ENCODE peak calls at places on chromosomes 3 and 15, in five cellular contexts. Q is lower leg skin, O is right lobe of liver, B is Peyer's patch, W is gastrocnemius medialis. R is an unnamed sample.
A peak's percentile ranks its signal among the peaks of the same experiment; 100 is the strongest.

GRCh38 chr15:33871911-33872760 is 96.2 kb upstream of the CHRM5 start:
- DNase-seq in B (no peak), Q (no peak), W (no peak), O (no peak), R (no peak)

GRCh38 chr15:91027677-91028076 is 5.3 kb upstream of the VPS33B start:
- DNase-seq in O (no peak), Q (no peak), B (no peak), W (no peak), R (no peak)

GRCh38 chr3:2099028-2099671 is 484 bp downstream of the CNTN4 start:
- DNase-seq in W (no peak), B (no peak), O (no peak), Q (no peak), R (no peak)

GRCh38 chr3:9553949-9554513 is 409 bp upstream of the LHFPL4 start:
- DNase-seq in Q (no peak), O (no peak), B (no peak), W (no peak), R (no peak)

GRCh38 chr15:31571676-31572075 is 245.0 kb downstream of the KLF13 start:
- DNase-seq in B (no peak), Q (no peak), W (no peak), O (no peak), R (no peak)

GRCh38 chr15:56734013-56734625 is 810 bp upstream of the ZNF280D start:
- DNase-seq in B (no peak), O (no peak), W (no peak), Q (no peak), R (peak; percentile 18)

GRCh38 chr15:37995461-37996347 is 61.3 kb downstream of the TMCO5A start:
- DNase-seq in O (no peak), W (no peak), B (no peak), Q (no peak), R (peak; percentile 51)

GRCh38 chr15:85749261-85750151 is 45.2 kb downstream of the KLHL25 start:
- DNase-seq in Q (no peak), B (peak; percentile 54), O (no peak), W (peak; percentile 53), R (no peak)

GRCh38 chr15:69452702-69453513 is at the start of gene RPLP1:
- DNase-seq in O (peak; percentile 97), B (peak; percentile 99), Q (peak; percentile 96), W (peak; percentile 95), R (peak; percentile 98)

GRCh38 chr15:89958107-89958805 is 42.9 kb upstream of the ZNF710 start:
- DNase-seq in O (peak; percentile 77), W (no peak), B (peak; percentile 82), Q (peak; percentile 70), R (no peak)

GRCh38 chr3:32861681-32862080 is 43.9 kb downstream of the TRIM71 start:
- DNase-seq in W (no peak), Q (no peak), B (no peak), O (no peak), R (no peak)

GRCh38 chr3:37445163-37445562 is 270.8 kb upstream of the LRRFIP2 start:
- DNase-seq in W (no peak), B (no peak), O (no peak), Q (no peak), R (no peak)

GRCh38 chr3:59049671-59050331 is at the start of gene CFAP20DC:
- DNase-seq in O (peak; percentile 94), Q (peak; percentile 85), W (peak; percentile 46), B (peak; percentile 92), R (peak; percentile 98)

GRCh38 chr15:66047321-66048024 is 178.2 kb downstream of the RAB11A start:
- DNase-seq in O (no peak), Q (no peak), W (no peak), B (no peak), R (no peak)

GRCh38 chr3:50330330-50330729 is 2.3 kb upstream of the TUSC2 start:
- DNase-seq in W (no peak), B (no peak), O (no peak), Q (no peak), R (no peak)

GRCh38 chr3:126287536-126288181 is 69.5 kb downstream of the KLF15 start:
- DNase-seq in Q (peak; percentile 29), W (peak; percentile 67), B (no peak), O (peak; percentile 71), R (no peak)
- TF ChIP-seq POLR2A in Q (no peak), W (peak; percentile 38), B (no peak), O (peak; percentile 21), R (no peak)

GRCh38 chr15:74542192-74543042 is 1.4 kb downstream of the ARID3B start:
- DNase-seq in W (no peak), B (no peak), O (no peak), Q (no peak), R (peak; percentile 26)

GRCh38 chr15:74540761-74541493 is at the start of gene ARID3B:
- DNase-seq in O (peak; percentile 99), Q (peak; percentile 96), B (peak; percentile 99), W (peak; percentile 97), R (peak; percentile 99)

GRCh38 chr15:74541494-74542191 is 623 bp downstream of the ARID3B start:
- DNase-seq in Q (peak; percentile 35), O (peak; percentile 51), B (peak; percentile 74), W (peak; percentile 7), R (peak; percentile 79)

GRCh38 chr15:74537736-74538135 is 3.3 kb upstream of the ARID3B start:
- DNase-seq in W (no peak), O (no peak), B (no peak), Q (no peak), R (no peak)

DNA sequence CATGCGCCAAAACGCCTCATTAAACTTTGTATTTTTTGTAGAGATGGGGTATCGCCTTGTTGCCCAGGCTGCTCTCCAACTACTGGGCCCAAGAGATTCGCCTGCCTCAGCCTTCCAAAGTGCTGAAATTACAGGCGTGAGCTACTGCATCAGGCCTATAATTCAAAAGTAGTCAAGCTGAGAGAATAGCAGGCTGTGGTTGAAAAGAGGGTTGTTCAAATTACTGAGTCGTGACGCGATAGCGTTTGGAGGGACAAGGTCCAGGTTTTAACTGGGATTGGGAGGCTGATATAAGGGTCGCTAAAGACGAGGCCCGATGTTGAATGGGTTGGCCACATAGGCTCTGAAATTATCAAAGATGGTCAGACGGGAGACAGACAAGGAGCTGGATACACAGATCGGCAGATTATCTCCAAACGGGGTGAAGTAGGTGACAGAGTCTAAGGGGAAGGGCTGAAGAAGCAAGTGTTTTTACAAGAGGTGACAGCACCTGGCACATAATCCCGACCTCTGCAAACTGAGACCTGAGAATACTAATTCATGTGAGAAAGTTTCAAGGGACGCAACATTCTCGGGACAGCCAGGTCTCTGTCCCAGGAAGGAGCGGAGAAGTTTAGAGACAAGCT is 772 bp upstream of the ARID3B start:
- DNase-seq in O (no peak), B (no peak), Q (no peak), W (no peak), R (peak; percentile 79)
- TF ChIP-seq POLR2A in O (no peak), B (no peak), Q (no peak), W (no peak), R (no peak)

GRCh38 chr3:127697531-127698240 is 24.9 kb downstream of the ABTB1 start:
- DNase-seq in B (peak; percentile 79), O (peak; percentile 87), Q (peak; percentile 75), W (peak; percentile 66), R (peak; percentile 81)
- TF ChIP-seq POLR2A in B (no peak), O (no peak), Q (no peak), W (peak; percentile 50), R (no peak)

GRCh38 chr15:29925227-29926082 is 103.2 kb upstream of the TJP1 start:
- DNase-seq in Q (peak; percentile 19), W (no peak), O (peak; percentile 62), B (peak; percentile 80), R (peak; percentile 42)
- TF ChIP-seq POLR2A in Q (no peak), W (no peak), O (no peak), B (peak; percentile 22), R (no peak)

DNA sequence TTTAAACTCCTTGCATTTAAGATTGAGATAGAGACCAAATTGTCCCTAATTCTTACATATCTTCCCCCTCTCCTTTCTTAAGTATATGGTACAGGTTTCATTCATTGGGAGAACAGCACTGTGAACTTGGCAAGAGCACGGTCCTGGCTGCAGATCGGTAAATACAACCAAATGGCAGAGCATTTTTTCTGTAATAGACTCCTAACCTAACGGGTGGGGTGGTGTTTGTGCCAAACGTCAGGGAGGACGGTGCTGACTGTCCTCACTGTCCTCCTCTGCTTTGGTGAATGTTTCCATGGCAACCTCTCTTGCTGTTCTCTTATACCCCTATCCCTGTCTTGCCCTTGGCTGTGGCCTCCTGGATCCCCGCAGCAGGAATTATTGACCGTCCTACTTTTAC is 275.2 kb upstream of the C2CD4B start:
- DNase-seq in Q (no peak), W (no peak), O (no peak), B (no peak), R (no peak)
- TF ChIP-seq POLR2A in Q (no peak), W (no peak), O (no peak), B (no peak), R (no peak)

GRCh38 chr3:48598323-48599076 is 3.4 kb upstream of the COL7A1 start:
- DNase-seq in W (peak; percentile 89), Q (peak; percentile 81), B (peak; percentile 53), O (no peak), R (no peak)
- TF ChIP-seq POLR2A in W (peak; percentile 52), Q (no peak), B (no peak), O (no peak), R (no peak)

DNA sequence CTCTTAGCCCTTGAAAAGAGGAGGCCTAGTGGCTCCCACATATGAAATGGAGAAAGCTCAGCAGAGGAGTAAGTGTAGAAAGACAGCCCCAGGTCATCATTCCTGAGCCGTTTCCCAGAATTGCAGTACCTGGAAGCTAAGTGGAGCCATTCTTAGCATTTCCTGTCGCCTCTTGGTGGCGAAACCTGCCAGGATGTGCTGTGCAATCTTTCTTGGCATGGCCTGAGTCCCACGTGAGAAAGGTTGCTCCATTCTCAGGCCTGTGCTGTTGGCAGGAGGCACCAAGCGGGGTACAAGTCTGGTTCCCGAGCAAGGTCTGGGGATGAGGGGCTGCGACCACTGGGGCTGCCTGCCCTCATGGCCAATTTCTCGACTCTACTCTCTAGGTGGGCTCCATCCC is 207.2 kb upstream of the TPM1 start:
- DNase-seq in O (peak; percentile 89), Q (no peak), W (peak; percentile 16), B (no peak), R (no peak)
- TF ChIP-seq POLR2A in O (peak; percentile 77), Q (no peak), W (no peak), B (no peak), R (no peak)

GRCh38 chr3:185280572-185281365 is 26.9 kb upstream of the EHHADH start:
- DNase-seq in Q (no peak), O (no peak), B (no peak), W (no peak), R (peak; percentile 54)
- TF ChIP-seq POLR2A in Q (no peak), O (no peak), B (no peak), W (no peak), R (no peak)

R was measured in erythroblast.